ENCODE peak calls at places on chromosomes 5 and 9, in five cellular contexts. Q, P, R, Z and V are unnamed samples.

GRCh38 chr9:72856985-72857631 is 95.7 kb downstream of the ALDH1A1 start:
- DNase-seq in Z (no peak), Q (peak; percentile 80), R (no peak), P (no peak), V (no peak)

GRCh38 chr9:27771803-27772545 is 198.7 kb upstream of the C9orf72 start:
- DNase-seq in Q (peak; percentile 82), R (no peak), Z (no peak), P (no peak), V (no peak)

GRCh38 chr9:99931155-99931840 is 24.8 kb downstream of the STX17 start:
- DNase-seq in R (no peak), P (no peak), Z (no peak), Q (no peak), V (no peak)

GRCh38 chr5:43204958-43205357 is 12.9 kb downstream of the NIM1K start:
- DNase-seq in Z (no peak), R (no peak), Q (no peak), P (no peak), V (no peak)

GRCh38 chr9:136364942-136365774 is 1.6 kb upstream of the DNLZ start:
- DNase-seq in Z (no peak), Q (no peak), R (no peak), P (no peak), V (no peak)

GRCh38 chr5:60497706-60498500 is 202.1 kb downstream of the DEPDC1B start:
- DNase-seq in Q (no peak), R (no peak), P (no peak), Z (no peak), V (no peak)

GRCh38 chr9:16704489-16705111 is 165.9 kb downstream of the BNC2 start:
- DNase-seq in R (no peak), Q (peak; percentile 65), Z (no peak), P (peak; percentile 51), V (no peak)

GRCh38 chr5:132428811-132429440 is 59.4 kb downstream of the SLC22A5 start:
- DNase-seq in R (no peak), P (no peak), Z (no peak), Q (no peak), V (no peak)

GRCh38 chr9:95511232-95511951 is 5.4 kb downstream of the PTCH1 start:
- DNase-seq in Q (peak; percentile 90), Z (peak; percentile 83), P (no peak), R (peak; percentile 66), V (no peak)

GRCh38 chr9:117779760-117780159 is 75.6 kb downstream of the TLR4 start:
- DNase-seq in P (no peak), Q (peak; percentile 8), Z (no peak), R (no peak), V (no peak)

GRCh38 chr5:7867260-7867659 is 1.6 kb downstream of the FASTKD3 start:
- DNase-seq in R (no peak), Z (no peak), Q (no peak), P (no peak), V (no peak)

GRCh38 chr9:6997330-6997729 is 239.6 kb downstream of the KDM4C start:
- DNase-seq in Q (no peak), Z (no peak), P (no peak), R (no peak), V (no peak)

GRCh38 chr9:87095961-87096360 is 148.7 kb upstream of the GAS1 start:
- DNase-seq in R (no peak), Z (no peak), Q (no peak), P (no peak), V (no peak)

GRCh38 chr5:176700239-176700847 is 53.1 kb downstream of the TSPAN17 start:
- DNase-seq in Z (no peak), R (no peak), P (no peak), Q (peak; percentile 70), V (no peak)

GRCh38 chr5:149271195-149271716 is 403 bp upstream of the AFAP1L1 start:
- DNase-seq in Q (peak; percentile 68), Z (no peak), P (no peak), R (no peak), V (no peak)

GRCh38 chr9:113580041-113580953 is 116.8 kb downstream of the RGS3 start:
- DNase-seq in R (peak; percentile 98), Z (peak; percentile 94), Q (no peak), P (peak; percentile 80), V (peak; percentile 43)

GRCh38 chr9:107989544-107989943 is 500.0 kb upstream of the KLF4 start:
- DNase-seq in Z (no peak), P (no peak), Q (no peak), R (no peak), V (no peak)

GRCh38 chr5:152170350-152170749 is 234.7 kb downstream of the NMUR2 start:
- DNase-seq in Q (no peak), R (no peak), Z (no peak), P (no peak), V (no peak)

GRCh38 chr5:113186061-113186460 is 209.5 kb downstream of the DCP2 start:
- DNase-seq in R (no peak), Q (no peak), P (no peak), Z (no peak), V (no peak)

GRCh38 chr9:127183814-127184582 is 61.6 kb upstream of the ANGPTL2 start:
- DNase-seq in P (peak; percentile 58), Q (no peak), R (no peak), Z (no peak), V (no peak)

GRCh38 chr9:125190371-125190801 is 783 bp upstream of the PPP6C start:
- DNase-seq in Q (peak; percentile 41), P (no peak), Z (no peak), R (no peak), V (no peak)

GRCh38 chr5:170681013-170681433 is 102.5 kb upstream of the GABRP start:
- DNase-seq in Z (no peak), Q (peak; percentile 92), R (no peak), P (peak; percentile 15), V (no peak)

GRCh38 chr5:175895215-175895614 is 23.8 kb downstream of the CPLX2 start:
- DNase-seq in P (no peak), Z (no peak), R (no peak), Q (no peak), V (no peak)

GRCh38 chr5:71887680-71888079 is 168.6 kb downstream of the CARTPT start:
- DNase-seq in P (no peak), R (no peak), Q (peak; percentile 79), Z (no peak), V (no peak)

GRCh38 chr9:2053883-2054845 is 39.0 kb downstream of the SMARCA2 start:
- DNase-seq in Q (no peak), P (no peak), Z (no peak), R (no peak), V (no peak)

GRCh38 chr9:37999501-38000189 is 69.4 kb downstream of the SHB start:
- DNase-seq in R (no peak), Q (no peak), Z (no peak), P (no peak), V (no peak)

GRCh38 chr9:129972816-129973215 is 70.2 kb downstream of the FNBP1 start:
- DNase-seq in Q (no peak), R (no peak), P (no peak), Z (no peak), V (no peak)

GRCh38 chr9:74277532-74277931 is 219.6 kb upstream of the RORB start:
- DNase-seq in P (no peak), R (no peak), Z (no peak), Q (no peak), V (no peak)
- TF ChIP-seq CTCF in P (no peak), R (no peak), Z (no peak), Q (no peak), V (no peak)

DNA sequence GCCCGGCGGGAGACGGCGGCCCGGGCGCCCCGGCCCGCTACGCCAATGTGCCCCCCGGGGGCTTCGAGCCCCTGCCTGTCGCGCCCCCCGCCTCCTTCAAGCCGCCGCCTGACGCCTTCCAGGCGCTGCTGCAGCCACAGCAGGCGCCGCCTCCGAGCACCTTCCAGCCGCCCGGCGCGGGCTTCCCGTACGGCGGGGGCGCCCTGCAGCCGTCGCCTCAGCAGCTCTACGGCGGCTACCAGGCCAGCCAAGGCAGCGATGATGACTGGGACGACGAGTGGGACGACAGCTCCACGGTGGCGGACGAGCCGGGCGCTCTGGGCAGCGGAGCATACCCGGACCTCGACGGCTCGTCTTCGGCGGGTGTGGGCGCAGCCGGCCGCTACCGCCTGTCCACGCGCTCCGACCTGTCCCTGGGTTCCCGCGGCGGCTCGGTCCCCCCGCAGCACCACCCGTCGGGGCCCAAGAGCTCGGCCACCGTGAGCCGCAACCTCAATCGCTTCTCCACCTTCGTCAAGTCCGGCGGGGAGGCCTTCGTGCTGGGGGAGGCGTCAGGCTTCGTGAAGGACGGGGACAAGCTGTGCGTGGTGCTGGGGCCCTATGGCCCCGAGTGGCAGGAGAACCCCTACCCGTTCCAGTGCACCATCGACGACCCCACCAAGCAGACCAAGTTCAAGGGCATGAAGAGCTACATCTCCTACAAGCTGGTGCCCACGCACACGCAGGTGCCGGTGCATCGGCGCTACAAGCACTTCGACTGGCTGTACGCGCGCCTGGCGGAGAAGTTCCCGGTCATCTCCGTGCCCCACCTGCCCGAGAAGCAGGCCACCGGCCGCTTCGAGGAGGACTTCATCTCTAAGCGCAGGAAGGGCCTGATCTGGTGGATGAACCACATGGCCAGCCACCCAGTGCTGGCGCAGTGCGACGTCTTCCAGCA is 855 bp downstream of the SNX18 start:
- DNase-seq in P (peak; percentile 69), Z (peak; percentile 85), R (peak; percentile 86), Q (peak; percentile 60), V (no peak)
- H3K4me1 ChIP-seq in P (peaks cover 64% of the 10 kb centered on the region), Z (peaks cover 60% of the 10 kb centered on the region), R (peaks cover 45% of the 10 kb centered on the region), Q (peaks cover 12% of the 10 kb centered on the region), V (peaks cover 34% of the 10 kb centered on the region)

GRCh38 chr5:124889850-124890249 is 143.4 kb upstream of the ZNF608 start:
- DNase-seq in Q (no peak), P (no peak), R (no peak), Z (no peak), V (no peak)

GRCh38 chr5:124889522-124889828 is 143.0 kb upstream of the ZNF608 start:
- DNase-seq in R (no peak), P (no peak), Q (no peak), Z (no peak), V (no peak)

GRCh38 chr5:124887223-124887622 is 140.8 kb upstream of the ZNF608 start:
- DNase-seq in Z (no peak), Q (no peak), R (no peak), P (no peak), V (no peak)

GRCh38 chr5:124888622-124889521 is 142.4 kb upstream of the ZNF608 start:
- DNase-seq in R (no peak), Q (peak; percentile 35), Z (no peak), P (no peak), V (no peak)

DNA sequence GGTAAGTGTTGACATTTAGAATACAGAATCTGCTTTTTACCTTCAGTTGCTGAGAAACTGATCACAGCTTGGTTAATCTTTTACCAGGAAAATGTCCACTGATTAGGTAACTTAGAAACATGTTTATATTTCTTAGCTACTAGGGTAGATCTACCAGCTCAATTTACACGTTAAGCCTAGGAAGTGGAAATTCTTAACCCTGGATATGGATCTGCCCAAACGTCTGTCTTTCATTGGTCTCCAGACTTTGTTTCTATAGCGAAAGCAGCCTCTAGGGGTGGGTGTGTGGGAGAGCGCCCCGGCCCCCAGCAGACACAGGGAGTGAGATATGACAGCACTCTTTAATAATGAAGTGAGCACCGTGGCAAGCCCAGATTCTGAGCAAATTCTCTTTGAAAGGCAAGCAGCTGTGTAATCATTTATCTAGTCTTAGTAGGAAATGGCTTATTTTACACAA is 141.6 kb upstream of the ZNF608 start:
- DNase-seq in R (no peak), P (no peak), Q (peak; percentile 58), Z (no peak), V (no peak)
- TF ChIP-seq CTCF in R (no peak), P (no peak), Q (peak; percentile 41), Z (no peak), V (no peak)

DNA sequence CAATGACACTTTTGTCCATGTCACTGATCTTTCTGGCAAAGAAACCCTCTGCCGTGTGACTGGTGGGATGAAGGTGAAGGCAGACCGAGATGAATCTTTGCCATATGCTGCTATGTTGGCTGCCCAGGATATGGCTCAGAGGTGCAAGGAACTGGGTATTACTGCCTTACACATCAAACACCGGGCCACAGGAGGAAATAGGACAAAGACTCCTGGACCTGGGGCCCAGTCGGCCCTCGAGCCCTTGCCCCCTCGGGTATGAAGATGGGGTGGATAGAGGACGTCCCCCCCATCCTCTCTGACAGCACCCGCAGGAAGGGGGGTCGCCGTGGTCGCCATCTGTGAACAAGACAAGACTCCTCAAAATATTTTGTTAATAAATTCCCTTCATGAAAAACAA is 12.0 kb downstream of the SEMA6A start:
- DNase-seq in P (no peak), Q (no peak), R (no peak), Z (no peak), V (no peak)
- H3K4me1 ChIP-seq in P (peaks cover 26% of the 10 kb centered on the region), Q (peaks cover 92% of the 10 kb centered on the region), R (peaks cover 12% of the 10 kb centered on the region), Z (no peaks in the 10 kb centered on the region), V (no peaks in the 10 kb centered on the region)